ENCODE peak calls at places on chromosomes 13 and 19, in five cellular contexts. B is CD8-positive, alpha-beta T cell; K is effector CD4-positive, alpha-beta T cell; F is posterior cingulate gyrus; E is activated CD4-positive, alpha-beta T cell treated with anti-CD3 and anti-CD28 coated beads, Interleukin-2, amount 50 U/mL, for 48 hours. T is an unnamed sample.

GRCh38 chr19:7251502-7251901 is 42.7 kb downstream of the INSR start:
- DNase-seq in F (no peak), K (no peak), B (no peak), E (no peak), T (no peak)

GRCh38 chr13:114110091-114110829 is 22.2 kb downstream of the RASA3 start:
- DNase-seq in B (peak), F (no peak), E (peak), K (peak), T (peak)

GRCh38 chr19:12924621-12925310 is 5.7 kb upstream of the SYCE2 start:
- DNase-seq in F (no peak), E (no peak), K (no peak), B (no peak), T (no peak)

GRCh38 chr19:17279436-17279835 is 2.3 kb upstream of the ANKLE1 start:
- DNase-seq in F (no peak), E (no peak), K (no peak), B (no peak), T (no peak)

GRCh38 chr13:31965361-31966066 is 66.1 kb upstream of the FRY start:
- DNase-seq in K (no peak), F (no peak), E (no peak), B (no peak), T (no peak)

GRCh38 chr19:37986048-37986750 is 79.2 kb downstream of the SIPA1L3 start:
- DNase-seq in F (no peak), K (no peak), E (no peak), B (no peak), T (no peak)

GRCh38 chr13:21879263-21879914 is 208.5 kb downstream of the FGF9 start:
- DNase-seq in B (no peak), F (no peak), K (no peak), E (no peak), T (no peak)

GRCh38 chr13:39888865-39889810 is 233.7 kb downstream of the COG6 start:
- DNase-seq in K (no peak), E (no peak), F (no peak), B (no peak), T (no peak)

GRCh38 chr13:78228940-78229339 is 310.3 kb upstream of the EDNRB start:
- DNase-seq in K (no peak), E (no peak), B (no peak), F (no peak), T (no peak)

GRCh38 chr19:39705578-39706188 is 1.4 kb downstream of the LGALS14 start:
- DNase-seq in B (no peak), K (no peak), E (peak), F (no peak), T (no peak)

GRCh38 chr19:17073869-17074627 is 1.2 kb downstream of the HAUS8 start:
- DNase-seq in E (no peak), K (no peak), B (no peak), F (no peak), T (no peak)